ENCODE peak calls at places on chromosomes 12 and 14, in five cellular contexts. M is A549, S is GM12878, R is HepG2, Z is K562. T is an unnamed sample.
A peak's percentile ranks its signal among the peaks of the same experiment; 100 is the strongest.

GRCh38 chr14:61608245-61609142 is 86.8 kb upstream of the HIF1A start:
- DNase-seq in S (no peak), Z (no peak), R (peak; percentile 71), M (no peak), T (no peak)

GRCh38 chr12:113108308-113108707 is 27.3 kb downstream of the RASAL1 start:
- DNase-seq in Z (no peak), M (no peak), S (no peak), R (no peak), T (no peak)

GRCh38 chr12:20567413-20567812 is 127.7 kb upstream of the SLCO1C1 start:
- DNase-seq in S (no peak), Z (no peak), R (no peak), M (peak; percentile 5), T (no peak)

GRCh38 chr14:54603362-54603761 is 36.4 kb downstream of the SAMD4A start:
- DNase-seq in Z (no peak), M (no peak), R (no peak), S (no peak), T (no peak)

GRCh38 chr12:131314524-131315090 is 360.9 kb downstream of the ADGRD1 start:
- DNase-seq in M (no peak), S (no peak), R (no peak), Z (no peak), T (no peak)

GRCh38 chr14:99937475-99938244 is 127.6 kb upstream of the EVL start:
- DNase-seq in S (no peak), Z (no peak), R (no peak), M (no peak), T (no peak)

GRCh38 chr12:100128509-100128908 is 14.2 kb downstream of the BLTP3B start:
- DNase-seq in Z (no peak), M (peak; percentile 58), S (no peak), R (peak; percentile 39), T (peak; percentile 82)

GRCh38 chr14:58969951-58970751 is 218.3 kb upstream of the DAAM1 start:
- DNase-seq in S (peak; percentile 43), R (no peak), Z (no peak), M (no peak), T (peak; percentile 64)

GRCh38 chr12:64390275-64390851 is at the start of gene C12orf56:
- DNase-seq in R (no peak), Z (peak; percentile 22), S (no peak), M (peak; percentile 63), T (peak; percentile 91)

GRCh38 chr14:61103541-61104339 is 122.7 kb downstream of the SLC38A6 start:
- DNase-seq in M (peak; percentile 92), R (peak; percentile 78), S (no peak), Z (peak; percentile 77), T (peak; percentile 44)

GRCh38 chr12:52776435-52776834 is 710 bp downstream of the KRT76 start:
- DNase-seq in Z (no peak), R (no peak), M (no peak), S (no peak), T (no peak)

GRCh38 chr14:20516921-20517320 is 11.6 kb downstream of the RNASE10 start:
- DNase-seq in R (no peak), S (no peak), Z (no peak), M (no peak), T (no peak)

GRCh38 chr14:56379956-56380355 is 199.6 kb upstream of the TMEM260 start:
- DNase-seq in R (no peak), Z (no peak), S (no peak), M (no peak), T (no peak)

GRCh38 chr12:82473111-82473754 is 114.9 kb downstream of the METTL25 start:
- DNase-seq in Z (no peak), S (no peak), M (no peak), R (no peak), T (no peak)

GRCh38 chr12:122116707-122117535 is 38.4 kb downstream of the MLXIP start:
- DNase-seq in S (no peak), M (peak; percentile 42), Z (no peak), R (no peak), T (no peak)

GRCh38 chr14:32458720-32459119 is 129.6 kb downstream of the AKAP6 start:
- DNase-seq in R (no peak), Z (no peak), M (no peak), S (no peak), T (no peak)

GRCh38 chr14:32457213-32457920 is 128.3 kb downstream of the AKAP6 start:
- DNase-seq in S (no peak), M (no peak), Z (no peak), R (no peak), T (no peak)

GRCh38 chr14:32460267-32460666 is 131.2 kb downstream of the AKAP6 start:
- DNase-seq in S (no peak), Z (no peak), R (no peak), M (no peak), T (no peak)
- H3K4me2 ChIP-seq in S (no peak overlapping the region), Z (no peak overlapping the region), R (no peak overlapping the region), M (no peak overlapping the region), T (no peak overlapping the region)

GRCh38 chr12:30701056-30701455 is 5.4 kb upstream of the IPO8 start:
- DNase-seq in Z (no peak), S (no peak), R (no peak), M (no peak), T (no peak)

GRCh38 chr12:30707628-30708342 is 12.1 kb upstream of the IPO8 start:
- DNase-seq in Z (no peak), S (no peak), M (no peak), R (no peak), T (peak; percentile 13)

GRCh38 chr12:30706476-30706875 is 10.8 kb upstream of the IPO8 start:
- DNase-seq in M (no peak), R (no peak), Z (no peak), S (no peak), T (no peak)
- TF ChIP-seq JUNB in M (no peak), R (no peak), Z (no peak), S (no peak), T (no peak)

GRCh38 chr12:12999959-13000615 is at the start of gene HEBP1:
- DNase-seq in M (peak; percentile 92), Z (peak; percentile 96), S (peak; percentile 16), R (peak; percentile 59), T (peak; percentile 94)
- TF ChIP-seq CTCF in M (no peak), Z (no peak), S (no peak), R (no peak), T (no peak)

GRCh38 chr14:80629606-80630005 is 311.9 kb downstream of the CEP128 start:
- DNase-seq in S (no peak), M (no peak), Z (no peak), R (no peak), T (no peak)
- H3K4me2 ChIP-seq in S (no peak overlapping the region), M (no peak overlapping the region), Z (no peak overlapping the region), R (no peak overlapping the region), T (no peak overlapping the region)

GRCh38 chr12:10632226-10632625 is 18.8 kb upstream of the MAGOHB start:
- DNase-seq in M (no peak), R (no peak), S (no peak), Z (no peak), T (no peak)
- TF ChIP-seq JUNB in M (no peak), R (no peak), S (no peak), Z (no peak), T (no peak)

DNA sequence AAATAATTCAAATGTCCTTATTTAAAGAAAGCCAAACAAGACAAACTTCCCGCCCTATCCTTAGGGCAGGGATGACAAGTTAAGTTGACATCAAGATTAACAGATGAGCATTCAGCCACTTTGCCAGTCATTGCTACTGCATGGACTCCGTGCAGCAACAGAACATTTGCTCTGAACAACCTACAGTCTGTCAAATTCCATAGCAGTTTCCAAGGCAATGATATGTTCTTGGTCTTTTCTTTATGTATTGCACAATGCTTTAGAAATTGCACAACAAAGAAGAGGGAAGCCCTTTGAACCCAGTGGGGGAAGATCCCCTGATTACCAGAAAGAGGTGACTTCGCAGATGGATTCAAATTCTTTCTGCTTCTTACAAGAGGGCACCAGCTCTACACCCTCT is 269.8 kb downstream of the BCAT1 start:
- DNase-seq in R (peak; percentile 16), S (no peak), Z (no peak), M (no peak), T (no peak)
- TF ChIP-seq CTCF in R (no peak), S (no peak), Z (no peak), M (no peak), T (no peak)

DNA sequence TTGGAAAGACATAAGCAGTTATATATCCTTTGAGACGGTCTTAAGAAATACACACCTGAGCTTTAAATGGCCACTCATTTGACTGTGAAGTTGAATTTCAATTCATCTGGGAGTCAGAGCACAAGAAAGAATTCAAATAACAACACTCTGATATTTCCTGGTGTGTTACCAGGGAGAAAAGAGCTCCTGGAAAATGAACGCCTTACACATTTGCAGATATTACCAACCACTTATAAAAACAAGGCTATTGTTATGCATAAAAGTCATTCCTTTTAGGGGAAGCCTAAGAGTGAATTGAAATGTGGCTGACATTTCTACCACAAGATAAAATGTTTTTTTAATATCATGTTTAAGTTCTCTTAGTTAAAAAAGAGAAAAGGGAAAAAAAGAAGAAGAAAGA is 229.2 kb upstream of the PLEKHG7 start:
- DNase-seq in S (no peak), R (no peak), Z (no peak), M (no peak), T (no peak)
- H3K4me2 ChIP-seq in S (no peak overlapping the region), R (no peak overlapping the region), Z (no peak overlapping the region), M (no peak overlapping the region), T (no peak overlapping the region)

T was measured in GM23338.